ENCODE peak calls at places on chromosomes 16 and 17, in four cellular contexts. C, G, H and Z are unnamed samples. For H3K79me1, the result is how much of the 10 kb centered on the place peaks cover.

GRCh38 chr16:75488322-75488721 is 6.9 kb downstream of the CHST6 start:
- DNase-seq in G (no peak), H (no peak), C (no peak), Z (no peak)

GRCh38 chr16:51971184-51971583 is 575.8 kb downstream of the TOX3 start:
- DNase-seq in C (peak), H (peak), G (no peak), Z (peak)

GRCh38 chr17:72719582-72720493 is 372.6 kb downstream of the SLC39A11 start:
- DNase-seq in H (no peak), C (no peak), G (no peak), Z (peak)

GRCh38 chr16:54459509-54460235 is 173.1 kb upstream of the IRX3 start:
- DNase-seq in H (no peak), G (no peak), C (no peak), Z (no peak)

GRCh38 chr17:80124351-80124981 is 22.5 kb downstream of the EIF4A3 start:
- DNase-seq in G (peak), H (peak), C (peak), Z (peak)

GRCh38 chr16:2484898-2485508 is 10.1 kb downstream of the TBC1D24 start:
- DNase-seq in C (no peak), G (no peak), H (no peak), Z (no peak)

GRCh38 chr16:51864575-51864974 is 682.4 kb downstream of the TOX3 start:
- DNase-seq in G (no peak), C (no peak), H (no peak), Z (no peak)

GRCh38 chr17:41615454-41615853 is 2.9 kb upstream of the KRT16 start:
- DNase-seq in H (peak), C (peak), G (peak), Z (no peak)

GRCh38 chr17:9003355-9004131 is 17.8 kb upstream of the NTN1 start:
- DNase-seq in C (peak), H (peak), G (peak), Z (no peak)

DNA sequence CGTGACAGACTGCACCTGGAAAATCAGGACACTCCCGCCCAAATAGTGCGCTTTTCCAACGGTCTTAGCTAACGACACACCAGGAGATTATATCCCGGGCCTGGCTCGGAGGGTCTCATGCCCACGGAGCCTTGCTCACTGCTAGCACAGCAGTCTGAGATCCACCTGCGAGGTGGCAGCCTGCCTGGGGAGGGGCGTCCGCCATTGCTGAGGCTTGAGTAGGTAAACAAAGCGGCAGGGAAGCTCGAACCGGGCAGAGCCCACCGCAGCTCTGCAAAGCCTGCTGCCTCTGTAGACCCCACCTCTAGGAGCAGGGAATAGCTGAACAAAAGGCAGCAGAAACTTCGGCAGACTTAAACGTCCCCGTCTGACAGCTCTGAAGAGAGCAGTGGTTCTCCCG is 5.1 kb downstream of the GALNS start:
- DNase-seq in H (no peak), G (no peak), C (no peak), Z (no peak)
- H3K79me1 ChIP-seq in H (under half), G (under half), C (under half), Z (under half)

GRCh38 chr16:70675851-70676513 is 9.9 kb downstream of the MTSS2 start:
- DNase-seq in G (no peak), C (no peak), H (no peak), Z (no peak)
- H3K79me1 ChIP-seq in G (under half), C (under half), H (under half), Z (half or more)

GRCh38 chr17:29612404-29613370 is 10.0 kb downstream of the CORO6 start:
- DNase-seq in C (peak), H (no peak), G (no peak), Z (no peak)
- H3K79me1 ChIP-seq in C (under half), H (under half), G (under half), Z (under half)

GRCh38 chr16:31082368-31083045 is 6.2 kb downstream of the PRSS53 start:
- DNase-seq in H (no peak), G (no peak), C (peak), Z (no peak)

GRCh38 chr16:31081428-31082351 is 7.1 kb downstream of the PRSS53 start:
- DNase-seq in H (no peak), G (no peak), C (no peak), Z (no peak)

GRCh38 chr16:31079342-31079944 is 5.2 kb downstream of the ZNF646 start:
- DNase-seq in H (no peak), G (no peak), C (no peak), Z (no peak)

GRCh38 chr16:31080035-31080629 is 5.9 kb downstream of the ZNF646 start:
- DNase-seq in H (no peak), C (no peak), G (no peak), Z (no peak)

DNA sequence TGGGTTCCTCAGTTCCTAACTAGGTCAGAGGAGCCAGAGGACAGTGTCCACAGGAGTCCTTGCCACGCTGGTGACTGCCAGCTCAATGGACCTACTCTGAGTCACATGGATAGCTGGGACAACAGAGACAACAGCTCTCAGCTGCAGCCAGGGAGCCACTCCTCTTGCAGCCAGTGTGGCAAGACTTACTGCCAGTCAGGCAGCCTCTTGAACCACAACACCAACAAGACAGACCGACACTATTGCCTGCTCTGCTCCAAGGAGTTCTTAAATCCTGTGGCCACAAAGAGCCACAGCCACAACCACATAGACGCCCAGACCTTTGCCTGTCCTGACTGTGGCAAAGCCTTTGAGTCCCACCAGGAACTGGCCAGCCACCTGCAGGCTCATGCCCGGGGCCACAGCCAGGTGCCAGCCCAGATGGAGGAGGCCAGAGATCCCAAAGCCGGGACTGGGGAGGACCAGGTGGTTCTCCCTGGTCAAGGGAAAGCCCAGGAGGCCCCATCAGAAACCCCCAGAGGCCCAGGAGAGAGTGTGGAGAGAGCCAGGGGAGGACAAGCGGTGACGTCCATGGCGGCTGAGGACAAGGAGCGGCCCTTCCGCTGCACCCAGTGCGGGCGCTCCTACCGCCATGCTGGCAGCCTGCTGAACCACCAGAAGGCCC is 6.7 kb downstream of the ZNF646 start:
- DNase-seq in H (no peak), C (no peak), G (no peak), Z (no peak)
- H3K79me1 ChIP-seq in H (under half), C (under half), G (under half), Z (half or more)